ENCODE peak calls at places on chromosome 11, in six cellular contexts. J is K562, M is H1, X is HepG2, T is SK-N-SH, Z is GM12878. K is an unnamed sample.

GRCh38 chr11:16289541-16289940 is 66.8 kb downstream of the SOX6 start:
- DNase-seq in Z (no peak), J (no peak), T (no peak), M (no peak), X (no peak), K (no peak)

GRCh38 chr11:120626791-120627190 is 115.2 kb downstream of the GRIK4 start:
- DNase-seq in M (no peak), X (no peak), Z (no peak), J (no peak), T (no peak), K (no peak)

GRCh38 chr11:20158597-20159257 is 1.5 kb downstream of the DBX1 start:
- DNase-seq in X (peak), J (peak), T (peak), M (no peak), Z (no peak), K (no peak)

GRCh38 chr11:75475767-75476650 is 43.0 kb upstream of the KLHL35 start:
- DNase-seq in T (no peak), X (no peak), Z (no peak), J (no peak), M (no peak), K (no peak)

GRCh38 chr11:84261707-84262106 is 975.5 kb upstream of the CCDC90B start:
- DNase-seq in J (no peak), M (peak), T (peak), Z (no peak), X (no peak), K (no peak)

GRCh38 chr11:109490953-109491733 is 69.2 kb downstream of the C11orf87 start:
- DNase-seq in Z (no peak), X (no peak), J (no peak), T (no peak), M (no peak), K (no peak)

GRCh38 chr11:75526192-75526541 is 426 bp upstream of the GDPD5 start:
- DNase-seq in T (no peak), X (no peak), J (no peak), Z (no peak), M (no peak), K (no peak)

GRCh38 chr11:83693279-83693992 is 407.3 kb upstream of the CCDC90B start:
- DNase-seq in M (no peak), T (no peak), X (no peak), Z (no peak), J (no peak), K (no peak)

GRCh38 chr11:114256176-114256897 is 39.9 kb upstream of the NNMT start:
- DNase-seq in J (no peak), M (no peak), Z (no peak), T (no peak), X (no peak), K (no peak)

GRCh38 chr11:107549253-107549953 is 16.1 kb downstream of the ALKBH8 start:
- DNase-seq in Z (no peak), M (no peak), X (peak), T (peak), J (peak), K (peak)

GRCh38 chr11:45412521-45412920 is 126.4 kb upstream of the SYT13 start:
- DNase-seq in M (no peak), Z (no peak), J (no peak), T (peak), X (no peak), K (no peak)

GRCh38 chr11:79039122-79039521 is 401.7 kb downstream of the TENM4 start:
- DNase-seq in Z (no peak), X (no peak), M (no peak), J (no peak), T (no peak), K (no peak)

GRCh38 chr11:129289350-129290040 is 86.2 kb upstream of the BARX2 start:
- DNase-seq in X (no peak), T (no peak), Z (no peak), M (no peak), J (no peak), K (no peak)

GRCh38 chr11:72574534-72575460 is 99.4 kb downstream of the PDE2A start:
- DNase-seq in J (no peak), Z (no peak), T (no peak), X (no peak), M (no peak), K (no peak)

GRCh38 chr11:74650498-74650897 is 58.1 kb downstream of the POLD3 start:
- DNase-seq in J (no peak), Z (no peak), T (no peak), M (no peak), X (no peak), K (no peak)

GRCh38 chr11:32396991-32397390 is 38.3 kb downstream of the WT1 start:
- DNase-seq in T (no peak), Z (no peak), J (no peak), M (no peak), X (no peak), K (no peak)

GRCh38 chr11:44304091-44305084 is 5.6 kb downstream of the ALX4 start:
- DNase-seq in Z (no peak), X (no peak), T (peak), J (no peak), M (no peak), K (no peak)

GRCh38 chr11:104275992-104276391 is 112.0 kb upstream of the PDGFD start:
- DNase-seq in X (no peak), M (no peak), Z (no peak), T (no peak), J (no peak), K (peak)

GRCh38 chr11:71563401-71563800 is 2.0 kb upstream of the KRTAP5-10 start:
- DNase-seq in Z (no peak), J (peak), T (peak), M (peak), X (peak), K (no peak)

GRCh38 chr11:33982661-33983060 is 68.9 kb upstream of the CAPRIN1 start:
- DNase-seq in T (no peak), X (no peak), Z (no peak), M (no peak), J (no peak), K (no peak)

GRCh38 chr11:28110839-28111235 is 2.6 kb downstream of the METTL15 start:
- DNase-seq in T (no peak), M (no peak), Z (no peak), X (no peak), J (no peak), K (no peak)

GRCh38 chr11:68016904-68017817 is 7.0 kb downstream of the ALDH3B1 start:
- DNase-seq in M (no peak), J (no peak), X (peak), T (no peak), Z (no peak), K (no peak)

GRCh38 chr11:76794371-76795284 is 11.5 kb downstream of the TSKU start:
- DNase-seq in T (no peak), Z (no peak), X (no peak), M (no peak), J (no peak), K (no peak)

GRCh38 chr11:34168642-34169051 is 63.2 kb downstream of the NAT10 start:
- DNase-seq in X (no peak), J (no peak), T (no peak), Z (no peak), M (no peak), K (no peak)

GRCh38 chr11:75349540-75350116 is 1.8 kb downstream of the ARRB1 start:
- DNase-seq in X (no peak), T (no peak), Z (no peak), M (no peak), J (peak), K (peak)

GRCh38 chr11:129224538-129224937 is 32.4 kb upstream of the ARHGAP32 start:
- DNase-seq in T (no peak), M (no peak), Z (no peak), X (no peak), J (no peak), K (no peak)

GRCh38 chr11:102494216-102494615 is 36.3 kb downstream of the MMP7 start:
- DNase-seq in X (peak), M (no peak), Z (no peak), T (no peak), J (no peak), K (no peak)

GRCh38 chr11:29306527-29306926 is 710.3 kb downstream of the KCNA4 start:
- DNase-seq in Z (no peak), T (no peak), X (no peak), M (no peak), J (no peak), K (no peak)

GRCh38 chr11:83472328-83472727 is 186.2 kb upstream of the CCDC90B start:
- DNase-seq in X (no peak), Z (no peak), M (no peak), J (no peak), T (no peak), K (no peak)

GRCh38 chr11:75263944-75264349 is 23.4 kb downstream of the TPBGL start:
- DNase-seq in M (no peak), J (no peak), X (no peak), Z (no peak), T (no peak), K (peak)

GRCh38 chr11:57543601-57544000 is 6.2 kb downstream of the SMTNL1 start:
- DNase-seq in T (no peak), J (no peak), M (no peak), Z (no peak), X (no peak), K (no peak)

GRCh38 chr11:73423506-73423905 is 47.3 kb downstream of the RELT start:
- DNase-seq in X (no peak), Z (no peak), J (no peak), M (no peak), T (no peak), K (no peak)

GRCh38 chr11:72321381-72321996 is 77.5 kb upstream of the PHOX2A start:
- DNase-seq in J (peak), M (no peak), X (peak), Z (no peak), T (peak), K (no peak)

GRCh38 chr11:130159657-130160459 is at the start of gene ST14:
- DNase-seq in X (no peak), J (no peak), M (no peak), Z (no peak), T (peak), K (no peak)

GRCh38 chr11:97610000-97610399 is 1220.2 kb downstream of the JRKL start:
- DNase-seq in J (no peak), T (no peak), Z (no peak), M (no peak), X (no peak), K (no peak)

GRCh38 chr11:120441592-120441991 is 70.0 kb upstream of the GRIK4 start:
- DNase-seq in T (no peak), M (no peak), Z (no peak), J (no peak), X (no peak), K (no peak)

GRCh38 chr11:77361184-77361583 is 59.7 kb upstream of the GDPD4 start:
- DNase-seq in J (no peak), Z (no peak), X (no peak), M (no peak), T (no peak), K (no peak)

GRCh38 chr11:12822623-12823022 is 148.4 kb downstream of the TEAD1 start:
- DNase-seq in X (no peak), M (no peak), T (peak), J (no peak), Z (no peak), K (no peak)

GRCh38 chr11:12817681-12818332 is 143.6 kb downstream of the TEAD1 start:
- DNase-seq in X (no peak), T (no peak), Z (no peak), J (no peak), M (no peak), K (no peak)

GRCh38 chr11:12815931-12816494 is 141.8 kb downstream of the TEAD1 start:
- DNase-seq in J (no peak), T (no peak), Z (no peak), X (no peak), M (no peak), K (no peak)

GRCh38 chr11:12815150-12815523 is 140.9 kb downstream of the TEAD1 start:
- DNase-seq in X (no peak), T (no peak), M (no peak), J (no peak), Z (no peak), K (no peak)

GRCh38 chr11:12818333-12819015 is 144.3 kb downstream of the TEAD1 start:
- DNase-seq in Z (no peak), J (no peak), M (no peak), X (no peak), T (no peak), K (no peak)
- TF ChIP-seq GABPA in Z (no peak), J (no peak), M (no peak), X (no peak), T (no peak), K (no peak)

DNA sequence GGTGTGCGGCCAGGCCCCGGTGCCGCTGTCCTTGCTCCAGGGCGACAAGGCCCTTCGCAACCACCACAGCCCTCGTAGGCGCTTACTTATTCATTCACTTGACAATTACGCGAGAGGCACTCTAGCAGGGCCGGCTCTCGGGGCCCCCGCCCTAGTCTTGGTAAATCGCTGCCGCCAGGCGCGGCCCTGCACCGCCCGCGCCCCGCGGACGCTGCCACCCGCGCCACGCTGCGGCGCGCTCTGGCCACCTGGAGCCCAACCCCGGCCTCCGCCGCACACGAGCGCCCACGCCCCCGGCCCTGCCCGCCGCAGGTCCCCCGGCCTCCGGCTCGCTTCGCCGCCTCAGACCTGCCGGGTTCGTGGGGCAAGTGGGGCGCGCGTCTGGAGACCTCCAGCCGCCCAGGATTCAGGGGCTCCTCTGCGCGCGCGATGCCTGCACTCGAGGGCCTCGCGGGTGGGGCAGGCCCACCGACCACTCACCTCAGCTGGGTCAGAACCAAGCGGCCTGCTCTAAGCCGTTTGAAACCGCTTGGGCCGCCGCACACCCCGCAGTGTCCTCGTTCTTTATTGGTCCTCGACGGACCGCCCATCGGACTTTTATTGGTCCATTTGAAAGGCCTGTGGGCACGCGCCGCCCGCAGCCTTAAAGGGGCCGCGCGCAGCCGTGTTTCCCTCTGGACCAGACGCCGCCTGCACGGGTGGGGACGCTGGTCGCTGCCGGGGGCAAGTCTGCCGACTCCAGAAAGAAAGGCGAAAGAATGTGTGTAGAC is at the start of gene CKAP5:
- DNase-seq in X (peak), J (peak), M (peak), Z (peak), T (peak), K (peak)
- TF ChIP-seq POLR2AphosphoS5 in X (peak), J (peak), M (peak), Z (peak), T (peak), K (peak)

DNA sequence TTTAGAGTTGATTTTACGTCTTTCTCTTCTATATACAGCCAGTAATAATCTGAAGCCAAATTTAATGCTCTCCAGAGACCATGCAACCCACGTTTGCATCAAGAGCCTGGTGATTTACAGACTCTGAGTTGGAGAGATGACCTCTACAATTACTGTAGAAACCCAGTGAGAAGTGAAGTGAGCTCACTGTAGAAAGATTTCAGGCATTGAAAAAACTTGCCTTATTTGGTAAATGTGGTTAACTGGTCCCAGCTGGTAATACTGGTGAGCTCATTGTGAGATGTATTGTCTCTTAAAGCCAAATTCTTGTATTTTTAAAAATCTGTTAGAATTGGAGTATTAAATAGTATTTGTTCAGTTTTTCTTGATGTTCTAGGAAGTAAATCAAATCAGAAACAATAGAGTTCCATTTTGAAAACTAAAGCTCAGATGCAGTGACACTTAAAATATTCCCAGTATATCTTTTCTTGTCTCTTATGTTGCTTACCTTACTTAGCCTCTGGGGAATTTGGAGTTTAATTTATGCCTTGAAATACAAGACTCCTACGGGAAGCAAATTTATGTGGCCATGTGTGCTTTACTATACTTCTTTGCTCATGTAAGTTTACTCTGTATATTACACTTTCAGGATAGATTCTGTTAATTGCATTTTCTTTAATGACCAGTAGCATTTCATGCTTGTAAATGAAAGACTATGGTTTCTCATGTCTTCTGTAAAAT is 189.9 kb downstream of the ARHGAP42 start:
- DNase-seq in J (no peak), X (no peak), M (peak), Z (no peak), T (no peak), K (no peak)
- TF ChIP-seq GABPA in J (no peak), X (no peak), M (no peak), Z (no peak), T (no peak), K (no peak)

DNA sequence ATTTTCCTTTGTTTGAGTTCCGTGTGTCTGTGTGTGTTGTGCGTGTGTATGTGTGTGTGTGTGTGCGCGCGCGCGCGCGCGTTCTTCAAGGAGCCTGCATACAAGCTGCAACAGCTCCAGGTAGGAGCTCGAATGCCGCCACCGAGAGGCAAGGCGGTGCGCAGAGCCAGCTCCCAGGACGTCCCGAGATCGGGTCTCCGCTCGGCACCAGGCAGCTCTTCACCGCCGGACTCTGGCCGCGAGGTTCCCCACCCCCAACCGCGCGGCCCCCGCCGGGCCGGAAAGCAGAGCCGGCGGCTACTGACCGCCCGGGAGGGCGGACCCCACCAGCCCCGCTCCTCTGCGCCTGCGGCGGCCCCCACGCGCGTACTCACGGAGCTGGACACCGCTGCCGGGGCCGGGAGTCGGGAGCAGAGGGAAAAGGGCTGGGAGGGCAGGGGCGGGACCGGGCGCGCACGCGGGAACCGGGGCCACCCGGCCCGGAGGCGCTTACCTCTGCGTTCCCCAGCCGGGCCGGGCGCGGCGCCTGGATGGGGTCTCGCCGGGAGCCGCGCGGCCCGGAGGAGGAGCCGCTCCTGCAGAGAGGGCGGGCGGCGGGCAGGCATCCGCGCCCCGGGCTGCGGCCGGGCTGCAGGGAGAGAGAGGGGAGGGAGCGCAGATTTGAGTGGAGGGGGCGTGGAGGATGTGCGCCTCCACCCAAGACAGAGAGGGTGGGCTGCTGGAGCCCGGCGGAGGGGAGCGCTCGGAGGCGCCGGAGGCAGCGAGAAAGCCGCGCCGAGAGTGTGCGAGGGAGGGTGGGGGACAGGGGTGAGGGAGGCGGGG is 40.3 kb upstream of the AKIP1 start:
- DNase-seq in Z (no peak), X (no peak), M (peak), T (peak), J (peak), K (peak)
- TF ChIP-seq POLR2AphosphoS5 in Z (no peak), X (no peak), M (peak), T (no peak), J (no peak), K (no peak)

DNA sequence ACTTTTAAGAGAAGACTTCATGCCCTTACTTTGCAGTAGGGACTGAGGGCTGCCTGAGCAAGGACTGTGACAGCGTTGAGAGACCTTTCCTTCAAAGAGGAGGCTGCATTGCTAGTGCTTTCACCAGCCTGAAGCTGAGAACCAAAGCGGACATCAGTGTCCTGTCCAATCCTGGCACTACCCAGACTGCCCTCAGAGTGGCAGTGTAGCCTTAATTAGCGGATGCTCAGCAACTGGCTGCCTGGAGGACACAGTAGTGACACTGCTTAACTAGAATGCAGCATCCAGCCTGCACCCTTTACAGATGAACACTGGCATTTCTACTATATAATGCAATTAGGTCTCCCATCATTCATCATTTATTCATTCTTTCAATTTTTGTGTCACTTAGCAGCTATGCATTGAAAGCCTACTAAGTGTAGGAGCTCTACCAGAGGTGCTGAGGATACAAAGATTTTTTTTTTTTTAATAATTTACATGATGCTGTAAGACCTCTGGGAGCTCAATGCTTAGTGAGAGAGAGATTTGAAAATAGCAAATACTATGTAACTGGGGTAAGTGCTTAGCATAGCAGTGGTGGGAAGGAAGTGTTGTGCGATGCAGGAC is 36.9 kb upstream of the SLC36A4 start:
- DNase-seq in X (peak), M (peak), J (peak), Z (peak), T (peak), K (peak)
- TF ChIP-seq GABPA in X (no peak), M (no peak), J (no peak), Z (no peak), T (no peak), K (no peak)

GRCh38 chr11:64207247-64208085 is 945 bp downstream of the FERMT3 start:
- DNase-seq in J (peak), Z (peak), X (no peak), T (peak), M (no peak), K (peak)
- TF ChIP-seq POLR2AphosphoS5 in J (peak), Z (peak), X (no peak), T (no peak), M (no peak), K (no peak)

GRCh38 chr11:105903113-105903512 is 118.9 kb downstream of the MSANTD4 start:
- DNase-seq in T (no peak), J (no peak), Z (no peak), M (no peak), X (no peak), K (no peak)
- TF ChIP-seq GABPA in T (no peak), J (no peak), Z (no peak), M (no peak), X (no peak), K (no peak)